ENCODE peak calls at places on chromosomes 1 and 21, in nine cellular contexts. S, H, R, W, U, L, I, C and N are unnamed samples.

GRCh38 chr1:5921129-5921528 is 71.1 kb downstream of the NPHP4 start:
- DNase-seq in W (peak; percentile 74), L (no peak), I (no peak), U (no peak), H (no peak), C (no peak), S (no peak), R (no peak), N (no peak)

GRCh38 chr1:180117764-180118116 is 36.9 kb upstream of the QSOX1 start:
- DNase-seq in L (no peak), H (no peak), W (no peak), U (no peak), C (peak; percentile 33), R (no peak), I (peak; percentile 85), S (no peak), N (no peak)

GRCh38 chr1:51220548-51220947 is 15.5 kb upstream of the RNF11 start:
- DNase-seq in S (no peak), C (no peak), U (no peak), W (no peak), L (no peak), R (no peak), I (no peak), H (no peak), N (no peak)

GRCh38 chr1:36133484-36133883 is 8.5 kb upstream of the COL8A2 start:
- DNase-seq in R (no peak), C (peak; percentile 91), I (peak; percentile 94), W (peak; percentile 83), L (no peak), U (no peak), H (no peak), S (peak; percentile 56), N (peak; percentile 81)

GRCh38 chr1:74771913-74772515 is 39.1 kb downstream of the TYW3 start:
- DNase-seq in U (no peak), C (no peak), H (no peak), S (peak; percentile 7), L (no peak), I (peak; percentile 51), R (no peak), W (no peak), N (no peak)

GRCh38 chr1:181295215-181295614 is 188.1 kb upstream of the CACNA1E start:
- DNase-seq in W (no peak), S (no peak), I (no peak), R (no peak), L (no peak), C (no peak), H (no peak), U (no peak), N (no peak)

GRCh38 chr1:32208891-32209309 is at the start of gene DCDC2B:
- DNase-seq in U (no peak), L (no peak), S (no peak), R (no peak), I (peak; percentile 37), C (peak; percentile 38), H (peak; percentile 64), W (peak; percentile 85), N (peak; percentile 89)

GRCh38 chr21:41378849-41379248 is 17.0 kb downstream of the MX2 start:
- DNase-seq in R (no peak), L (no peak), I (no peak), C (peak; percentile 9), H (no peak), U (no peak), W (no peak), S (no peak), N (no peak)

GRCh38 chr1:186950547-186950946 is 121.8 kb downstream of the PLA2G4A start:
- DNase-seq in W (no peak), S (no peak), I (peak; percentile 31), U (no peak), R (no peak), L (no peak), C (no peak), H (no peak), N (no peak)

GRCh38 chr1:237320890-237321289 is 278.9 kb downstream of the RYR2 start:
- DNase-seq in R (no peak), U (no peak), L (no peak), W (no peak), C (no peak), S (no peak), H (no peak), I (no peak), N (no peak)

GRCh38 chr1:224042557-224043118 is 71.3 kb upstream of the FBXO28 start:
- DNase-seq in C (no peak), S (no peak), W (no peak), I (peak; percentile 45), U (no peak), R (no peak), H (no peak), L (no peak), N (no peak)

GRCh38 chr21:39660596-39660995 is 47.9 kb downstream of the B3GALT5 start:
- DNase-seq in L (no peak), C (peak; percentile 59), W (peak; percentile 61), R (no peak), H (no peak), S (peak; percentile 16), I (peak; percentile 83), U (no peak), N (no peak)

GRCh38 chr21:26659181-26659580 is 86.1 kb upstream of the CYYR1 start:
- DNase-seq in S (no peak), W (no peak), U (no peak), I (no peak), H (no peak), L (no peak), R (no peak), C (no peak), N (no peak)

GRCh38 chr21:15868940-15869339 is 139.2 kb downstream of the USP25 start:
- DNase-seq in R (no peak), I (no peak), U (no peak), S (no peak), C (no peak), W (no peak), H (no peak), L (no peak), N (no peak)

GRCh38 chr21:45381036-45381787 is 23.8 kb upstream of the COL18A1 start:
- DNase-seq in L (no peak), I (no peak), S (no peak), W (no peak), R (peak; percentile 68), H (peak; percentile 43), U (no peak), C (peak; percentile 11), N (no peak)

GRCh38 chr21:29308456-29308783 is 9.7 kb downstream of the BACH1 start:
- DNase-seq in U (no peak), S (no peak), C (no peak), I (no peak), L (no peak), W (no peak), R (no peak), H (no peak), N (no peak)

GRCh38 chr1:234611153-234611798 is 1.3 kb upstream of the IRF2BP2 start:
- DNase-seq in R (no peak), H (no peak), I (peak; percentile 83), S (peak; percentile 73), U (no peak), C (peak; percentile 63), L (no peak), W (no peak), N (no peak)

GRCh38 chr1:183052861-183053260 is 29.6 kb downstream of the LAMC1 start:
- DNase-seq in S (no peak), I (no peak), U (no peak), R (no peak), L (no peak), H (no peak), C (no peak), W (no peak), N (no peak)

GRCh38 chr1:30670195-30671060 is 53.0 kb downstream of the MATN1 start:
- DNase-seq in S (no peak), H (peak; percentile 8), I (peak; percentile 38), W (no peak), C (peak; percentile 76), L (no peak), R (no peak), U (no peak), N (no peak)

GRCh38 chr1:160098852-160099647 is 631 bp upstream of the IGSF8 start:
- DNase-seq in S (peak; percentile 97), R (peak; percentile 100), U (peak; percentile 97), I (peak; percentile 87), W (peak; percentile 99), C (peak; percentile 99), H (peak; percentile 99), L (peak; percentile 99), N (peak; percentile 98)
- TF ChIP-seq POLR2A in S (peak; percentile 56), R (no peak), U (no peak), I (no peak), W (peak; percentile 70), C (peak; percentile 59), H (peak; percentile 57), L (no peak), N (no peak)

GRCh38 chr1:109823543-109824348 is 60.0 kb upstream of the EPS8L3 start:
- DNase-seq in S (no peak), C (peak; percentile 37), L (peak; percentile 91), I (no peak), U (peak; percentile 37), W (no peak), R (peak; percentile 51), H (peak; percentile 64), N (no peak)
- H3K4me1 ChIP-seq in S (no peaks in the 10 kb centered on the region), C (peaks cover 12% of the 10 kb centered on the region), L (peaks cover 40% of the 10 kb centered on the region), I (peaks cover 30% of the 10 kb centered on the region), U (peaks cover 46% of the 10 kb centered on the region), W (no peaks in the 10 kb centered on the region), R (peaks cover 43% of the 10 kb centered on the region), H (no peaks in the 10 kb centered on the region), N (peaks cover 36% of the 10 kb centered on the region)

DNA sequence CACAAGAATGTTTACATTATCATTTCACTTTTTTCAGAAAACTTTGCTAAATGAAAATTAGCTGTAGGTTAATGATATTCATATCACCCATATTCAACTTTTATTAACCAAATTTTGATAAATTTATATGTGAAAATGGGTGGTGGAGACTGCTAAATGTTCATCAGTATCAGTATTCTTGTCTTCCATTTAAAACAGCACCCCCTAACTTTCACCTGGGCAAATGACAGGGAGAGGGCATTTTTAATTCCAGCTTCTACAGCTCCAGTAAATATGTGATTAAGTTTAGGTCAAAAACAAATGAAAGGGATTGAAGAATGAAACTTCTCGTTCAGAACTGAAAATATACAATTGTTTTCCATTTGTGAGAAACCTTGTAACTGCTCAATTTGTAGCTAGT is 722.2 kb downstream of the KCNT2 start:
- DNase-seq in H (no peak), U (no peak), W (no peak), I (no peak), L (no peak), C (no peak), S (no peak), R (no peak), N (no peak)
- TF ChIP-seq CTCF in H (no peak), U (no peak), W (no peak), I (peak; percentile 6), L (no peak), C (no peak), S (no peak), R (no peak), N (no peak)

GRCh38 chr1:150548632-150549495 is at the start of gene ADAMTSL4:
- DNase-seq in I (peak; percentile 78), L (no peak), C (peak; percentile 57), S (no peak), W (no peak), H (peak; percentile 89), R (peak; percentile 95), U (no peak), N (peak; percentile 72)
- TF ChIP-seq POLR2A in I (peak; percentile 12), L (peak; percentile 21), C (peak; percentile 50), S (peak; percentile 14), W (peak; percentile 17), H (peak; percentile 61), R (no peak), U (peak; percentile 14), N (no peak)

GRCh38 chr1:109907190-109907774 is 3.4 kb upstream of the CSF1 start:
- DNase-seq in L (no peak), W (no peak), R (no peak), I (no peak), U (no peak), H (no peak), C (no peak), S (no peak), N (no peak)
- H3K4me1 ChIP-seq in L (peaks cover 36% of the 10 kb centered on the region), W (peaks cover 43% of the 10 kb centered on the region), R (peaks cover 26% of the 10 kb centered on the region), I (peaks cover 6% of the 10 kb centered on the region), U (peaks cover 33% of the 10 kb centered on the region), H (no peaks in the 10 kb centered on the region), C (peaks cover 10% of the 10 kb centered on the region), S (no peaks in the 10 kb centered on the region), N (peaks cover 50% of the 10 kb centered on the region)